ENCODE peak calls at places on chromosomes 5 and 9, in four cellular contexts. M, F, O and V are unnamed samples.

GRCh38 chr9:90044710-90045151 is 439.9 kb downstream of the GADD45G start:
- DNase-seq in M (no peak), F (peak; percentile 70), O (no peak), V (no peak)

GRCh38 chr9:115109486-115109885 is 8.5 kb downstream of the TNC start:
- DNase-seq in M (peak; percentile 59), F (no peak), O (no peak), V (no peak)

GRCh38 chr5:156093024-156093423 is 233.9 kb upstream of the SGCD start:
- DNase-seq in M (no peak), F (no peak), O (no peak), V (no peak)

GRCh38 chr9:133945314-133945975 is 46.7 kb downstream of the VAV2 start:
- DNase-seq in M (no peak), F (no peak), O (no peak), V (no peak)

GRCh38 chr5:51644976-51645375 is 261.7 kb downstream of the ISL1 start:
- DNase-seq in M (no peak), F (no peak), O (no peak), V (no peak)

GRCh38 chr5:126044111-126044668 is 379.0 kb upstream of the GRAMD2B start:
- DNase-seq in M (peak; percentile 93), F (no peak), O (no peak), V (no peak)

GRCh38 chr5:54109931-54110330 is 200.4 kb downstream of the ARL15 start:
- DNase-seq in M (peak; percentile 41), F (peak; percentile 37), O (no peak), V (no peak)

GRCh38 chr5:23157169-23157568 is 304.0 kb upstream of the CDH12 start:
- DNase-seq in M (no peak), F (no peak), O (no peak), V (no peak)

GRCh38 chr5:2758632-2759031 is 7.2 kb upstream of the IRX2 start:
- DNase-seq in M (no peak), F (peak; percentile 87), O (no peak), V (no peak)

GRCh38 chr5:143241892-143242291 is 161.6 kb downstream of the NR3C1 start:
- DNase-seq in M (peak; percentile 18), F (peak; percentile 35), O (no peak), V (no peak)

GRCh38 chr9:124281934-124282351 is 24.2 kb downstream of the NEK6 start:
- DNase-seq in M (no peak), F (no peak), O (peak; percentile 77), V (no peak)

GRCh38 chr9:32580631-32581300 is 7.8 kb upstream of the NDUFB6 start:
- DNase-seq in M (no peak), F (no peak), O (no peak), V (no peak)

GRCh38 chr9:137446851-137447471 is 5.8 kb upstream of the ENTPD8 start:
- DNase-seq in M (no peak), F (no peak), O (peak; percentile 24), V (no peak)

GRCh38 chr9:4442806-4443205 is 47.5 kb upstream of the SLC1A1 start:
- DNase-seq in M (no peak), F (no peak), O (no peak), V (no peak)

GRCh38 chr5:143304836-143305475 is 98.5 kb downstream of the NR3C1 start:
- DNase-seq in M (no peak), F (no peak), O (no peak), V (no peak)

GRCh38 chr5:144187699-144188294 is 17.1 kb downstream of the KCTD16 start:
- DNase-seq in M (peak; percentile 97), F (peak; percentile 91), O (peak; percentile 49), V (peak; percentile 63)

GRCh38 chr5:172773481-172774469 is 2.8 kb upstream of the DUSP1 start:
- DNase-seq in M (peak; percentile 48), F (no peak), O (no peak), V (no peak)

GRCh38 chr5:173163219-173163618 is 18.9 kb downstream of the BNIP1 start:
- DNase-seq in M (peak; percentile 48), F (no peak), O (no peak), V (no peak)

GRCh38 chr5:4095918-4096630 is 500.4 kb downstream of the IRX1 start:
- DNase-seq in M (no peak), F (no peak), O (no peak), V (no peak)

GRCh38 chr9:32431196-32431595 is 46.8 kb downstream of the ACO1 start:
- DNase-seq in M (peak; percentile 22), F (no peak), O (no peak), V (no peak)

GRCh38 chr9:92476962-92477361 is 5.3 kb downstream of the ASPN start:
- DNase-seq in M (no peak), F (no peak), O (no peak), V (no peak)

GRCh38 chr9:18360005-18360404 is 113.9 kb upstream of the ADAMTSL1 start:
- DNase-seq in M (no peak), F (no peak), O (no peak), V (no peak)

GRCh38 chr5:50595199-50595598 is 71.2 kb upstream of the PARP8 start:
- DNase-seq in M (peak; percentile 45), F (peak; percentile 10), O (no peak), V (no peak)

GRCh38 chr9:114771901-114772300 is 33.9 kb downstream of the TNFSF15 start:
- DNase-seq in M (no peak), F (peak; percentile 54), O (no peak), V (no peak)

GRCh38 chr5:55027589-55027988 is 3.5 kb downstream of the GZMK start:
- DNase-seq in M (no peak), F (no peak), O (no peak), V (no peak)

GRCh38 chr9:97557606-97558095 is 56.2 kb downstream of the TMOD1 start:
- DNase-seq in M (peak; percentile 58), F (peak; percentile 69), O (peak; percentile 36), V (peak; percentile 59)

GRCh38 chr5:15249152-15249551 is 250.8 kb upstream of the FBXL7 start:
- DNase-seq in M (peak; percentile 91), F (peak; percentile 72), O (no peak), V (no peak)

GRCh38 chr5:66828551-66829421 is 232.6 kb downstream of the MAST4 start:
- DNase-seq in M (peak; percentile 90), F (peak; percentile 67), O (peak; percentile 50), V (peak; percentile 39)

GRCh38 chr9:121386442-121387175 is 16.6 kb upstream of the STOM start:
- DNase-seq in M (no peak), F (no peak), O (no peak), V (no peak)

GRCh38 chr5:53825016-53825415 is 264.6 kb downstream of the NDUFS4 start:
- DNase-seq in M (no peak), F (no peak), O (no peak), V (no peak)

GRCh38 chr5:109239501-109239900 is 170.3 kb downstream of the PJA2 start:
- DNase-seq in M (peak; percentile 8), F (no peak), O (no peak), V (no peak)